ENCODE peak calls at places on chromosomes 11 and 22, in nine cellular contexts. A is hepatocyte, R is GM23248, H is GM12878, P is mammary epithelial cell, E is fibroblast of lung, F is MM.1S, S is GM23338, V is keratinocyte. K is an unnamed sample.

GRCh38 chr22:46081831-46082210 is 68.5 kb upstream of the PPARA start:
- DNase-seq in P (peak; percentile 40), V (no peak), E (peak; percentile 45), R (peak; percentile 65), H (no peak), A (no peak), F (no peak), S (no peak), K (peak; percentile 26)

GRCh38 chr22:21043856-21044535 is 1.8 kb upstream of the LRRC74B start:
- DNase-seq in E (no peak), H (no peak), P (peak; percentile 5), F (no peak), S (no peak), A (no peak), V (no peak), R (no peak), K (no peak)

GRCh38 chr22:26553056-26553752 is 36.7 kb downstream of the TPST2 start:
- DNase-seq in A (no peak), H (no peak), E (peak; percentile 95), S (no peak), R (peak; percentile 91), F (peak; percentile 84), V (peak; percentile 45), P (peak; percentile 77), K (no peak)

GRCh38 chr11:76245720-76246119 is 39.4 kb upstream of the WNT11 start:
- DNase-seq in A (no peak), R (no peak), E (no peak), P (no peak), F (no peak), H (no peak), V (no peak), S (no peak), K (no peak)

GRCh38 chr22:47218671-47219070 is 456.2 kb downstream of the TBC1D22A start:
- DNase-seq in V (no peak), S (no peak), F (no peak), H (no peak), E (no peak), P (no peak), R (no peak), A (no peak), K (no peak)

GRCh38 chr11:61092280-61092766 is 10.0 kb upstream of the CD5 start:
- DNase-seq in R (no peak), S (no peak), V (no peak), H (no peak), E (no peak), A (no peak), P (no peak), F (no peak), K (no peak)

GRCh38 chr11:130449246-130449990 is 973 bp downstream of the ADAMTS15 start:
- DNase-seq in S (peak; percentile 64), F (no peak), H (no peak), A (no peak), E (peak; percentile 33), P (no peak), V (no peak), R (peak; percentile 30), K (peak; percentile 62)

GRCh38 chr11:117878939-117879475 is 2.5 kb upstream of the FXYD6 start:
- DNase-seq in E (no peak), F (no peak), S (no peak), H (no peak), V (no peak), R (no peak), P (no peak), A (no peak), K (no peak)

GRCh38 chr11:64609436-64610047 is 18.5 kb downstream of the SLC22A12 start:
- DNase-seq in S (peak; percentile 28), V (no peak), H (no peak), P (no peak), R (peak; percentile 8), F (no peak), E (no peak), A (no peak), K (no peak)

DNA sequence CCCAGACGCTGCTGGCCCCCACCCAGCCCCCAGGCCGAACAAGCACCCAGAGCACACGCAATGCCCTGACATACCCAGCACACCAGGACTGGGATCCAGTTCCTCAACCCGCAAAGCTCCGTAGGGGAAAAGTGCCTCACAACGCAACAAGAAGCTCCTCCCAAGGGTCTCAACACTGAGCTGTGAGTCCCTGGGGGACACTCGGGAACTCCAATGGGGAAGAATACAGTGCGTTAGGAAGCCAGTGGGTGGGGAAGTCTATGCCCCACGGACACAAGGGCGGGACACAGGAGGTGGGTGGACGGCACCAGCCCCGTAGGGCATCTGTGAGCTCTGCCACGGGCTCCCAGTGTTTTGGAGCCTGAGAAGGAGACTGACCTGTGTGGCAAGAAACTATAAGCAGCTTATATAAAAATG is 1.6 kb downstream of the DEAF1 start:
- DNase-seq in V (no peak), F (peak; percentile 16), R (peak; percentile 55), E (no peak), S (no peak), A (no peak), H (no peak), P (peak; percentile 46), K (peak; percentile 35)
- H3K4me3 ChIP-seq in V (peak overlapping the region; percentile 73), F (peak overlapping the region; percentile 24), R (peak overlapping the region; percentile 59), E (peak overlapping the region; percentile 12), S (peak overlapping the region; percentile 32), A (no peak overlapping the region), H (peak overlapping the region; percentile 65), P (peak overlapping the region; percentile 24), K (peak overlapping the region; percentile 77)

GRCh38 chr11:69572861-69573260 is 68.1 kb upstream of the CCND1 start:
- DNase-seq in H (no peak), R (no peak), P (no peak), F (no peak), A (no peak), E (no peak), V (no peak), S (no peak), K (no peak)

GRCh38 chr11:69568809-69569097 is 72.2 kb upstream of the CCND1 start:
- DNase-seq in P (no peak), F (no peak), S (no peak), V (no peak), E (no peak), H (no peak), A (no peak), R (no peak), K (no peak)

GRCh38 chr11:69572233-69572860 is 68.6 kb upstream of the CCND1 start:
- DNase-seq in E (no peak), R (no peak), P (no peak), S (no peak), H (no peak), A (no peak), F (no peak), V (no peak), K (no peak)

GRCh38 chr11:69567951-69568808 is 72.8 kb upstream of the CCND1 start:
- DNase-seq in V (no peak), S (no peak), A (no peak), E (peak; percentile 23), P (peak; percentile 19), H (no peak), F (no peak), R (peak; percentile 44), K (no peak)

DNA sequence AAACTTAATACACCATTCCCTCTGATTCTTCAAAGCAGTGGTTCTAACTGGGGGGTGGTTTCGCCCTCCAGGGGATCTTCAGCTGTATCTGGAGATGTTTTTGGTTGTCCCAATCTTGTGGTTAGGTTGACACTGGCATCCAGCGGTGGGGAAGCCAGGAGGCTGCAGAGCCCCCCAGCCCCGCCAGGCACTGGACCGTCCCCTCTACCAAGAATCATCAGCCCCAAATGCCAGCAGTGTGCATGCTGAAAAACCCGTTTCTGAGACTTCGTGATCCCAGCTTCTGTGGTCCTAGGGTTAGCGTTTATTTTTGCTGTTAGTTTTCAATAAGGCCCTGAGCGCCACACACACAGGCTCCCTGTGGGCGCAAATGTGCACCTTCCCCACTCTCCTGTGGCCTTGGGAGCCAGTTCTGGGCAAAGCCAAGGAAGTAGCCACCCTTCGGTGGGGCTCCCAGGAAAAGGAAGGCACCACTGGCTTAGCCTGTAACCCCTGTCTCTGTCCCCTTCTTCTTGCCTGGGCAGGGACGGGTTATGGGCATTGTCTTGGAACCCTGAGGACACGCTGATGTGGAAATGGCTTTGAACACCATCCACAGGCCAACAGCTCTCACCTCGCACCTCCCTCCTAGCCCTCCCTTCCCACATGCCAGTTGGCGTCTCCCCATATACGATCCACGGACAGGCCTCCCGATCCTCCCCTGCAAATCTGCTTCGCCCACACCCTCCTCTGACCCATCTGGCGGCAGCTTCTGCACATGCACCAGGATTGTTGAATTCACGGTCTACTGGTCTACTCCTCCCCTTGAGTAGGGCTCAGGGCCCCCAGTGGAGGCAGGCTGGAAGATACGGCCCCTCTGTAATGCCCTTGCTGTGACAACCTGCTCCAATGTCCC is 71.4 kb upstream of the CCND1 start:
- DNase-seq in S (no peak), A (no peak), E (no peak), V (no peak), P (no peak), H (no peak), F (no peak), R (no peak), K (no peak)
- H2AFZ ChIP-seq in S (no peak overlapping the region), A (no peak overlapping the region), E (no peak overlapping the region), V (no peak overlapping the region), P (no peak overlapping the region), H (no peak overlapping the region), F (no peak overlapping the region), R (no peak overlapping the region), K (no peak overlapping the region)

GRCh38 chr22:39242809-39243442 is 1.9 kb downstream of the PDGFB start:
- DNase-seq in E (no peak), S (peak; percentile 84), H (no peak), A (peak; percentile 79), V (no peak), F (peak; percentile 42), P (peak; percentile 67), R (no peak), K (peak; percentile 53)
- TF ChIP-seq EZH2 in E (peak; percentile 94), S (peak; percentile 54), H (no peak), A (no peak), V (no peak), F (no peak), P (no peak), R (peak; percentile 96), K (peak; percentile 72)

GRCh38 chr11:34438529-34439507 is at the start of gene CAT:
- DNase-seq in P (peak; percentile 97), S (peak; percentile 96), A (no peak), F (peak; percentile 99), E (peak; percentile 98), R (peak; percentile 99), H (peak; percentile 93), V (peak; percentile 76), K (no peak)

GRCh38 chr11:34437224-34437879 is 1.4 kb upstream of the CAT start:
- DNase-seq in R (no peak), A (no peak), S (no peak), P (no peak), F (no peak), E (no peak), V (no peak), H (no peak), K (no peak)

GRCh38 chr11:34439521-34440258 is 956 bp downstream of the CAT start:
- DNase-seq in H (no peak), F (no peak), E (no peak), R (peak; percentile 6), S (no peak), A (no peak), V (no peak), P (no peak), K (no peak)

GRCh38 chr11:34443136-34443535 is 4.4 kb downstream of the CAT start:
- DNase-seq in R (no peak), E (no peak), S (no peak), F (no peak), P (no peak), H (no peak), A (no peak), V (no peak), K (no peak)

DNA sequence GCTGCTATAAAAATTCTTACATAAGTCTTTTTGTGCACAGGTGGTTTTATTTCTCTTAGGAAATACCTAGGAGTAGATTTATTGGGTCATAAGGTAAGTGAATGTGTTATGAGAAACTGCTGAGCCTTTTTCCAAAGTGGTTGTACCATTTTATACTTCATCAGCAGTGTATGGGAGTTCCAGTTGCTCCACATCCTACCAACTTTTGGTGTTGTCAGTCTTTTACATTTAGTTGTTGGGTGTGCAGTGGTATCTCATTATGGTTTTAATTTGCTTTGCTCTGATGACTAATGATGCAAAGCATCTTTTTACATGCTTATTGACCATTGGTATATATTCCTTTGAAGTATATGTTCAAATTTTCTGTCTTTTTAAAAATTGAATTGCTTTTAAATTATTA is 3.1 kb downstream of the CAT start:
- DNase-seq in E (no peak), A (no peak), V (no peak), R (no peak), P (no peak), F (no peak), H (no peak), S (no peak), K (no peak)
- H3K4me3 ChIP-seq in E (no peak overlapping the region), A (no peak overlapping the region), V (no peak overlapping the region), R (no peak overlapping the region), P (no peak overlapping the region), F (no peak overlapping the region), H (no peak overlapping the region), S (no peak overlapping the region), K (no peak overlapping the region)

K was measured in neural progenitor cell.